ENCODE peak calls at places on chromosomes 2 and 18, in four cellular contexts. A is HepG2, W is HCT116, J is K562. N is an unnamed sample.

GRCh38 chr2:71455741-71456569 is 2.6 kb downstream of the DYSF start:
- DNase-seq in A (peak; percentile 65), W (no peak), J (no peak), N (peak; percentile 63)

GRCh38 chr2:213249502-213249901 is 34.8 kb upstream of the SPAG16 start:
- DNase-seq in A (no peak), W (no peak), J (no peak), N (no peak)

GRCh38 chr18:46481048-46481846 is 175.8 kb downstream of the LOXHD1 start:
- DNase-seq in A (peak; percentile 28), W (peak; percentile 27), J (peak; percentile 39), N (peak; percentile 64)

GRCh38 chr2:224284134-224284946 is 117.6 kb downstream of the FAM124B start:
- DNase-seq in A (peak; percentile 73), W (peak; percentile 61), J (peak; percentile 11), N (peak; percentile 12)

GRCh38 chr2:63789318-63790051 is 52.2 kb upstream of the UGP2 start:
- DNase-seq in A (no peak), W (no peak), J (no peak), N (no peak)

GRCh38 chr2:12686708-12687107 is 30.0 kb upstream of the TRIB2 start:
- DNase-seq in A (no peak), W (no peak), J (no peak), N (no peak)

GRCh38 chr2:9631976-9632700 is 1.3 kb upstream of the YWHAQ start:
- DNase-seq in A (no peak), W (no peak), J (no peak), N (no peak)

GRCh38 chr18:58756596-58757240 is 85.5 kb downstream of the MALT1 start:
- DNase-seq in A (no peak), W (no peak), J (no peak), N (no peak)

GRCh38 chr18:35267161-35267651 is 22.8 kb downstream of the ZSCAN30 start:
- DNase-seq in A (no peak), W (no peak), J (no peak), N (peak; percentile 92)

GRCh38 chr2:53407363-53408080 is 360.1 kb upstream of the CHAC2 start:
- DNase-seq in A (no peak), W (peak; percentile 15), J (no peak), N (no peak)

GRCh38 chr2:16218651-16219050 is 278.3 kb downstream of the MYCN start:
- DNase-seq in A (peak; percentile 33), W (peak; percentile 3), J (peak; percentile 17), N (peak; percentile 72)

GRCh38 chr2:220744861-220745260 is 827.2 kb downstream of the EPHA4 start:
- DNase-seq in A (no peak), W (no peak), J (no peak), N (no peak)

GRCh38 chr2:212815453-212815852 is 276.9 kb upstream of the ERBB4 start:
- DNase-seq in A (no peak), W (no peak), J (no peak), N (no peak)

GRCh38 chr2:26454561-26455001 is 23.3 kb downstream of the OTOF start:
- DNase-seq in A (no peak), W (no peak), J (no peak), N (no peak)

GRCh38 chr2:48228345-48228684 is 301.6 kb upstream of the STON1 start:
- DNase-seq in A (no peak), W (no peak), J (no peak), N (no peak)

GRCh38 chr2:42618972-42619371 is 50.5 kb downstream of the MTA3 start:
- DNase-seq in A (no peak), W (no peak), J (no peak), N (no peak)

GRCh38 chr2:72998234-72998651 is 73.3 kb downstream of the SFXN5 start:
- DNase-seq in A (no peak), W (no peak), J (no peak), N (no peak)

GRCh38 chr2:238565031-238565430 is 138.3 kb downstream of the ASB1 start:
- DNase-seq in A (no peak), W (no peak), J (no peak), N (no peak)

GRCh38 chr2:230266654-230267053 is 41.1 kb downstream of the SP140 start:
- DNase-seq in A (no peak), W (no peak), J (no peak), N (no peak)

GRCh38 chr2:85695691-85696668 is 1.8 kb downstream of the GNLY start:
- DNase-seq in A (no peak), W (no peak), J (no peak), N (no peak)

GRCh38 chr2:120988741-120989555 is 253.3 kb downstream of the GLI2 start:
- DNase-seq in A (no peak), W (no peak), J (no peak), N (no peak)

GRCh38 chr2:234420406-234420805 is 76.5 kb downstream of the ARL4C start:
- DNase-seq in A (peak; percentile 25), W (no peak), J (no peak), N (no peak)

GRCh38 chr2:10634495-10634894 is 55.3 kb downstream of the NOL10 start:
- DNase-seq in A (peak; percentile 26), W (no peak), J (no peak), N (no peak)

GRCh38 chr2:85747441-85747840 is 6.3 kb upstream of the ATOH8 start:
- DNase-seq in A (no peak), W (no peak), J (no peak), N (no peak)

DNA sequence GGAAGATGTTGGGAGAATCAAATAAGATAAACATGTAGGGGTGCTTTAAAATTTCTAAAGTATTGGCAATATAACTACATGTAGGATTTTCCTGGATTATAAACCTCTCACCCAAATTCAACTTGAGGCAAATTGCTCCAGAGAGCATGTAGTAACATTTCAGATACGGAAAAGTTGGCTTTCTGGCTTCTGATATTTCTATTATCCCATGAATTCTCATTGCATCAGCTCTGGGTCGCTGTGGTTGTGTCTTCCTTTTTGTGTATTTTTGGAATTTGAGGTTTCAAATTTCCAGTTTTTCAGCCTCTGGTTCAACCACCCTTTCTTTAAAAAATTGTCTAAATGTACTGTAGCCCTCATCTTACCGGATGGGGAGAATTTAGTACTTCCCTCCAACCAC is 32.3 kb downstream of the TGIF1 start:
- DNase-seq in A (no peak), W (no peak), J (no peak), N (no peak)
- H3K9ac ChIP-seq in A (no peak overlapping the region), W (no peak overlapping the region), J (peak overlapping the region; percentile 4), N (no peak overlapping the region)

GRCh38 chr18:25880441-25880840 is 210.0 kb downstream of the SS18 start:
- DNase-seq in A (no peak), W (no peak), J (no peak), N (no peak)

GRCh38 chr18:25875574-25875973 is 214.8 kb downstream of the SS18 start:
- DNase-seq in A (no peak), W (no peak), J (no peak), N (no peak)

GRCh38 chr18:25873833-25874232 is 216.6 kb downstream of the SS18 start:
- DNase-seq in A (no peak), W (no peak), J (no peak), N (no peak)

DNA sequence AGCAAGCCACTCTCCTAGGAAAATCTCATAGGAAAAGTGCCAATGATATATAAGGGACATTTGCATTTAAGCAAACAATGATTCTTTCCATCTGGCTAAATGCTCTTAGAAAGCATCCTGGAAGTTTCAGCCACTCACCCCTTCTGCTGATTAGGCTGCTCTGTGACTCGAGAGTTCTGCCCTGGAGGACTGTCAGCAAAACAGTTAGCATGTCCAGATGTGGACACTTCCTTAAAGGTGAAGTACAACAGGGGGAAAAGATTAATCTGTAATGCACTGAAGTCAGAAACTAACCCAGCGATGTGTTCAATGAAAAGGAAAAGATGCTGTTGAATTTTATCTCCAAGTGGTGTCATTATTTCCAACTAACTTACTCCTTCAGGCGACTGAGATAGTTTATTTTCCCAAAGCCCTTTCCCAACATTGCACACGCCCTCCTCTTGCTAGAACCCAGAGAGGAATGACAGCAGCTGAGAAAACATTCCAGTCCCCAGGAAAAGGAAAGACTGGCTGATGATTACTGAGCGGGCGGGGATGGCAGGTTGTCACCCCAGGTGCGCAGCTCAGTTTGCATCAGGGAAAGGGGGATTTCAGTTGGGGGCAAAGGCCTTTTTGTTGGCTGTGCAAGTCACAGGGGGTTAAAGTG is 214.0 kb downstream of the SS18 start:
- DNase-seq in A (no peak), W (no peak), J (no peak), N (peak; percentile 34)
- TF ChIP-seq ELF1 in A (no peak), W (no peak), J (no peak), N (no peak)

DNA sequence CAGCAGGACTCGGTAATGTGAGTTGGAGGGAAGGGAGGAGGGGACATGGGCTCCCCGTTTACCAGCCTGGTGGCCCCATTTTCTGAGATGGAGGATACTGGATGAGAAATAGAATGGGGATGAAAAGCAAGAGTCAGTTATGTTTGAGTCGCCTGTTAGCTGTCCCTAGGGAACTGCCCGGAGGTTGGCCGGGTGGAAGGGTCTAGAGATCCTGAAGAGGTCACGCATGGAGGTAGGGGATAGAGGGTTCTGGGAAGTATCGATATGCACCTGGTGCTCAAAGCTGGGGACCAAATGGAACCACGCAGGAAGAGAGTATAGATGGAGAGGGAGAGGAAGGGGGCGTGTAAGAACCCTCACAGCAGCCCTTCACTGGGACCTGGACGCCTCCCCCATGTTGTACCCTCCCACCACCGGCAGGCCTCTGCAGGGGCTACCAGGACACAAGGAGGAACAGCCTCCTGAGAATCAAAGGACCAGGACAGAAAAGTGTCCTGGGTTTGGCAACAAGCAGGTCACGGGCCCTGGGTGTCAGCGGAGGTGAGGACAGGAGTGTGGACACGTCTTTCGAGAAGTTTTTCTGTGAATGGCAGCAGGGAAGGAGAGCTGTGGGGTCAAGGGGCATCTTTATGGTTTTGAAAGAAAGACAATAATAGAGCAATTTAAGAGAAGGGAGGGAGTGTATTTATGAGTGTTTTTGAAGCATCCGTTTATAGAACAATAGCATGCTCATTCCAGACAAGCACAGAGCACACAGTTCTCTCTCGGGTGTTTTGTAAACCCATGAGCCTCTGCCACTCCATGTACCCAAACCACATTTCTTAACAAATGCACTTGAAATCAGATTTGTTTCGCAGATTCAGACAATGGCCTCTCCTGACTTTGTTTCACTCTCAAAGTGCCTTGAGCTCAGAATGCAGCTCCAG is 132.2 kb downstream of the SMAD7 start:
- DNase-seq in A (no peak), W (no peak), J (no peak), N (no peak)
- TF ChIP-seq ZBTB33 in A (no peak), W (no peak), J (no peak), N (no peak)

GRCh38 chr2:136135462-136135861 is 17.5 kb upstream of the CXCR4 start:
- DNase-seq in A (no peak), W (no peak), J (no peak), N (no peak)

GRCh38 chr2:136134126-136134525 is 16.2 kb upstream of the CXCR4 start:
- DNase-seq in A (no peak), W (no peak), J (no peak), N (no peak)

GRCh38 chr2:136131961-136132839 is 14.3 kb upstream of the CXCR4 start:
- DNase-seq in A (no peak), W (no peak), J (no peak), N (no peak)

GRCh38 chr2:136131484-136131960 is 13.6 kb upstream of the CXCR4 start:
- DNase-seq in A (no peak), W (no peak), J (no peak), N (no peak)

DNA sequence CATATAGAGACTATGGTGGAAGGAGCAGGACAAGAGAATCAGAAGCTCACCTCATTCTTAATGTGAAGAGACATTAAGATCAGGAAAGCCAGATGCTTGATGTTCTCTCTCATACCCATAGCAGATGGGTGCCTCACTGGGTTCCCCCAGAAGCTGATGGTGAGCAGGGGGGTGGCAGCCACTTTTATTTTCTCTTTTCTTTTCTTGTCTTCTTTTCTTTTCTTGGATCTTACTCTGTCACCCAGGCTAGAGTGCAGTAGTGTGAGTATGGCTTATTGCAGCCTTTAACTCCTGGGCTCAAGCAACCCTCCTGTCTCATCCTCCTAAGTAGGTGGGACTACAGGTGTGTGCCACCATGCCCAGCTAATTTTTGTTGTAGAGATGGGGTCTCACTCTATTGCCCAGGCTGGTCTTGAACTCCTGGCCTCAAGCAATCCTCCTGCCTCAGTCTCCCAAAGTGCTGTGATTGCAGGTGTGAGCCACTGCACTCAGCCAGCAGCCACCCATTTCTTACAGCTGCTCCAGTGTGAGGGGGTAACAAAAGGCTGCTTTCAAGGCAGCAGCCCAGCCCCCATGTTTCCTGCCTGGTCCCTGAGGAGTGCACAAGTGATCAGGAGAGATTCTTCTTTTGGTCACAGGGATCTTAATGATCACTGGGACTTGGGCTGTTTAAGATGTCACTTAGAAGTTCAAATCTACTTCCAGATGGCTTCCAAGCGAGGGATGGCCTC is 15.1 kb upstream of the CXCR4 start:
- DNase-seq in A (no peak), W (no peak), J (no peak), N (no peak)
- H3K9ac ChIP-seq in A (no peak overlapping the region), W (no peak overlapping the region), J (no peak overlapping the region), N (no peak overlapping the region)

N was measured in SK-N-SH.